ENCODE peak calls at places on chromosomes 1 and 21, in seven cellular contexts. R is effector CD4-positive, alpha-beta T cell; G is brain microvascular endothelial cell; N is Right ventricle myocardium superior; J is GF-D8; D is SW480; K is HuH-7. P is an unnamed sample.

GRCh38 chr1:212179394-212180076 is 105.7 kb upstream of the PPP2R5A start:
- DNase-seq in R (no peak), G (peak), N (no peak), J (no peak), D (peak), K (no peak), P (no peak)

GRCh38 chr1:31570228-31570627 is 6.1 kb upstream of the TINAGL1 start:
- DNase-seq in R (no peak), G (no peak), N (no peak), J (no peak), D (no peak), K (no peak), P (no peak)

GRCh38 chr1:21647431-21648373 is 21.5 kb downstream of the RAP1GAP start:
- DNase-seq in R (no peak), G (peak), N (peak), J (no peak), D (no peak), K (peak), P (no peak)

GRCh38 chr1:112714313-112715263 is 544 bp downstream of the PPM1J start:
- DNase-seq in R (no peak), G (no peak), N (peak), J (no peak), D (no peak), K (no peak), P (no peak)

GRCh38 chr1:40053138-40053887 is 12.8 kb downstream of the CAP1 start:
- DNase-seq in R (no peak), G (no peak), N (no peak), J (no peak), D (no peak), K (no peak), P (no peak)

GRCh38 chr1:7388141-7388487 is 383.0 kb upstream of the VAMP3 start:
- DNase-seq in R (no peak), G (no peak), N (peak), J (no peak), D (no peak), K (no peak), P (no peak)

GRCh38 chr1:172406968-172407367 is 13.5 kb upstream of the C1orf105 start:
- DNase-seq in R (no peak), G (no peak), N (no peak), J (no peak), D (no peak), K (no peak), P (no peak)

GRCh38 chr1:117093870-117094621 is 27.5 kb downstream of the TRIM45 start:
- DNase-seq in R (peak), G (peak), N (no peak), J (no peak), D (peak), K (peak), P (no peak)

GRCh38 chr1:24748191-24749121 is 3.2 kb downstream of the CLIC4 start:
- DNase-seq in R (no peak), G (no peak), N (no peak), J (no peak), D (no peak), K (no peak), P (no peak)

GRCh38 chr1:160046494-160047115 is 14.8 kb upstream of the PIGM start:
- DNase-seq in R (peak), G (peak), N (peak), J (peak), D (peak), K (peak), P (no peak)

GRCh38 chr1:201714542-201715276 is 114.2 kb upstream of the IPO9 start:
- DNase-seq in R (no peak), G (peak), N (peak), J (no peak), D (peak), K (no peak), P (no peak)

GRCh38 chr1:155062702-155063411 is 683 bp upstream of the EFNA4 start:
- DNase-seq in R (peak), G (peak), N (peak), J (no peak), D (peak), K (peak), P (no peak)

GRCh38 chr1:91314643-91315042 is 90.0 kb downstream of the HFM1 start:
- DNase-seq in R (no peak), G (no peak), N (no peak), J (no peak), D (no peak), K (no peak), P (no peak)

GRCh38 chr1:200624679-200625335 is 4.3 kb upstream of the KIF14 start:
- DNase-seq in R (no peak), G (no peak), N (no peak), J (no peak), D (no peak), K (no peak), P (no peak)

GRCh38 chr1:51520700-51521248 is 1.7 kb upstream of the EPS15 start:
- DNase-seq in R (peak), G (no peak), N (no peak), J (no peak), D (no peak), K (no peak), P (no peak)

GRCh38 chr1:59766463-59766862 is 48.3 kb upstream of the HOOK1 start:
- DNase-seq in R (no peak), G (no peak), N (no peak), J (no peak), D (no peak), K (no peak), P (no peak)

GRCh38 chr1:247409869-247410544 is 6.0 kb upstream of the NLRP3 start:
- DNase-seq in R (no peak), G (no peak), N (no peak), J (no peak), D (no peak), K (no peak), P (no peak)

GRCh38 chr1:226875641-226876295 is 5.4 kb downstream of the PSEN2 start:
- DNase-seq in R (no peak), G (peak), N (no peak), J (no peak), D (peak), K (no peak), P (no peak)

GRCh38 chr1:69221492-69221990 is 346.2 kb upstream of the LRRC7 start:
- DNase-seq in R (no peak), G (no peak), N (no peak), J (no peak), D (no peak), K (peak), P (no peak)

GRCh38 chr1:57683037-57683928 is 259.4 kb upstream of the DAB1 start:
- DNase-seq in R (no peak), G (no peak), N (no peak), J (no peak), D (no peak), K (no peak), P (no peak)

GRCh38 chr1:15696956-15697521 is 12.9 kb downstream of the PLEKHM2 start:
- DNase-seq in R (no peak), G (no peak), N (no peak), J (peak), D (no peak), K (no peak), P (no peak)

GRCh38 chr1:21651214-21652042 is 17.7 kb downstream of the RAP1GAP start:
- DNase-seq in R (peak), G (no peak), N (peak), J (no peak), D (no peak), K (no peak), P (no peak)

GRCh38 chr21:16713331-16714114 is 799.3 kb upstream of the CXADR start:
- DNase-seq in R (no peak), G (no peak), N (no peak), J (no peak), D (no peak), K (no peak), P (no peak)

GRCh38 chr1:37850352-37850955 is 8.9 kb downstream of the MTF1 start:
- DNase-seq in R (no peak), G (no peak), N (no peak), J (peak), D (no peak), K (no peak), P (no peak)

GRCh38 chr1:107748529-107748928 is 216.5 kb downstream of the VAV3 start:
- DNase-seq in R (no peak), G (no peak), N (no peak), J (no peak), D (peak), K (peak), P (no peak)

GRCh38 chr21:33071878-33072306 is 2.0 kb downstream of the OLIG1 start:
- DNase-seq in R (no peak), G (no peak), N (peak), J (peak), D (no peak), K (no peak), P (no peak)

GRCh38 chr1:10920063-10920626 is 92.3 kb upstream of the TARDBP start:
- DNase-seq in R (no peak), G (no peak), N (no peak), J (no peak), D (no peak), K (no peak), P (no peak)

GRCh38 chr1:59707216-59707615 is 107.5 kb upstream of the HOOK1 start:
- DNase-seq in R (no peak), G (peak), N (peak), J (no peak), D (no peak), K (no peak), P (no peak)

GRCh38 chr1:166069390-166069789 is 97.4 kb downstream of the FAM78B start:
- DNase-seq in R (no peak), G (no peak), N (no peak), J (no peak), D (no peak), K (peak), P (no peak)

GRCh38 chr21:14210738-14211137 is at the start of gene LIPI:
- DNase-seq in R (no peak), G (no peak), N (no peak), J (no peak), D (no peak), K (no peak), P (no peak)

GRCh38 chr1:27970401-27970800 is 10.6 kb downstream of the XKR8 start:
- DNase-seq in R (no peak), G (peak), N (no peak), J (no peak), D (no peak), K (no peak), P (no peak)

GRCh38 chr1:221521686-221522085 is 220.2 kb downstream of the DUSP10 start:
- DNase-seq in R (no peak), G (no peak), N (no peak), J (no peak), D (no peak), K (no peak), P (no peak)

GRCh38 chr1:51859333-51859732 is 19.2 kb downstream of the NRDC start:
- DNase-seq in R (no peak), G (no peak), N (no peak), J (no peak), D (no peak), K (no peak), P (no peak)

GRCh38 chr1:178973671-178974091 is 52.0 kb upstream of the FAM20B start:
- DNase-seq in R (no peak), G (no peak), N (no peak), J (no peak), D (no peak), K (no peak), P (no peak)

GRCh38 chr1:27626031-27626935 is 8.7 kb downstream of the FGR start:
- DNase-seq in R (no peak), G (no peak), N (peak), J (peak), D (no peak), K (no peak), P (no peak)

GRCh38 chr1:154474802-154475201 is 27.2 kb upstream of the TDRD10 start:
- DNase-seq in R (no peak), G (peak), N (no peak), J (peak), D (no peak), K (no peak), P (no peak)

GRCh38 chr1:116514708-116515525 is 55.9 kb downstream of the CD58 start:
- DNase-seq in R (peak), G (no peak), N (no peak), J (peak), D (peak), K (no peak), P (no peak)

GRCh38 chr1:161390559-161390858 is 22.8 kb upstream of the CFAP126 start:
- DNase-seq in R (no peak), G (no peak), N (no peak), J (no peak), D (peak), K (no peak), P (no peak)

GRCh38 chr1:239819075-239819474 is 272.6 kb upstream of the FMN2 start:
- DNase-seq in R (no peak), G (no peak), N (no peak), J (no peak), D (no peak), K (peak), P (no peak)